ENCODE peak calls at places on chromosomes 7 and 10, in ten cellular contexts. M, O, I, X, Y, Q, J, C, H and K are unnamed samples. For H3K4me1, the result is how much of the 10 kb centered on the place peaks cover.

GRCh38 chr7:23347007-23347681 is 48.0 kb downstream of the MALSU1 start:
- DNase-seq in M (no peak), O (no peak), I (no peak), X (no peak), Y (no peak), Q (no peak), J (peak), C (no peak), H (no peak), K (no peak)

GRCh38 chr7:69640925-69641594 is 42.8 kb downstream of the AUTS2 start:
- DNase-seq in M (no peak), O (no peak), I (no peak), X (no peak), Y (no peak), Q (no peak), J (no peak), C (no peak), H (no peak), K (no peak)

GRCh38 chr7:5677538-5678294 is 103.7 kb downstream of the RNF216 start:
- DNase-seq in M (no peak), O (peak), I (peak), X (peak), Y (peak), Q (peak), J (peak), C (peak), H (no peak), K (peak)

GRCh38 chr7:92119213-92119759 is 15.0 kb downstream of the CYP51A1 start:
- DNase-seq in M (no peak), O (no peak), I (no peak), X (no peak), Y (no peak), Q (no peak), J (no peak), C (no peak), H (no peak), K (no peak)

GRCh38 chr10:132111871-132112341 is 46.2 kb downstream of the JAKMIP3 start:
- DNase-seq in M (peak), O (no peak), I (no peak), X (peak), Y (no peak), Q (peak), J (no peak), C (no peak), H (no peak), K (peak)

GRCh38 chr7:41886906-41887311 is 184.0 kb upstream of the INHBA start:
- DNase-seq in M (peak), O (no peak), I (peak), X (peak), Y (peak), Q (no peak), J (no peak), C (no peak), H (no peak), K (no peak)

GRCh38 chr10:101493249-101493648 is 94.8 kb downstream of the POLL start:
- DNase-seq in M (no peak), O (no peak), I (no peak), X (no peak), Y (no peak), Q (no peak), J (no peak), C (no peak), H (no peak), K (no peak)

GRCh38 chr10:113987805-113988204 is 55.9 kb upstream of the ADRB1 start:
- DNase-seq in M (no peak), O (no peak), I (no peak), X (no peak), Y (no peak), Q (no peak), J (no peak), C (no peak), H (no peak), K (no peak)

GRCh38 chr7:95396136-95397032 is at the start of gene PON3:
- DNase-seq in M (peak), O (peak), I (no peak), X (peak), Y (peak), Q (peak), J (peak), C (no peak), H (peak), K (peak)

GRCh38 chr7:127953966-127954365 is 77.3 kb downstream of the LRRC4 start:
- DNase-seq in M (no peak), O (no peak), I (no peak), X (no peak), Y (no peak), Q (no peak), J (peak), C (no peak), H (no peak), K (no peak)

GRCh38 chr10:132245056-132245455 is 58.3 kb downstream of the DPYSL4 start:
- DNase-seq in M (no peak), O (no peak), I (no peak), X (no peak), Y (no peak), Q (no peak), J (no peak), C (no peak), H (no peak), K (no peak)

GRCh38 chr10:794382-794956 is 105.0 kb upstream of the DIP2C start:
- DNase-seq in M (no peak), O (no peak), I (no peak), X (no peak), Y (no peak), Q (no peak), J (no peak), C (no peak), H (no peak), K (peak)

GRCh38 chr10:112687647-112688046 is 240.6 kb downstream of the VTI1A start:
- DNase-seq in M (no peak), O (peak), I (no peak), X (no peak), Y (no peak), Q (no peak), J (no peak), C (no peak), H (no peak), K (no peak)

GRCh38 chr7:13055732-13056369 is 368.4 kb downstream of the ARL4A start:
- DNase-seq in M (no peak), O (no peak), I (no peak), X (no peak), Y (no peak), Q (no peak), J (peak), C (peak), H (no peak), K (no peak)

GRCh38 chr7:139370301-139370942 is 10.7 kb downstream of the LUC7L2 start:
- DNase-seq in M (no peak), O (no peak), I (no peak), X (no peak), Y (no peak), Q (no peak), J (no peak), C (no peak), H (no peak), K (no peak)

GRCh38 chr7:76329479-76329878 is 27.0 kb downstream of the HSPB1 start:
- DNase-seq in M (no peak), O (no peak), I (no peak), X (no peak), Y (no peak), Q (no peak), J (no peak), C (no peak), H (no peak), K (no peak)

GRCh38 chr7:2109936-2110585 is 122.7 kb downstream of the MAD1L1 start:
- DNase-seq in M (no peak), O (no peak), I (no peak), X (peak), Y (peak), Q (no peak), J (peak), C (peak), H (no peak), K (no peak)

GRCh38 chr10:50275650-50276235 is 24.4 kb upstream of the ASAH2 start:
- DNase-seq in M (no peak), O (peak), I (no peak), X (peak), Y (peak), Q (peak), J (peak), C (peak), H (no peak), K (peak)

GRCh38 chr7:29989257-29989995 is at the start of gene SCRN1:
- DNase-seq in M (peak), O (peak), I (no peak), X (peak), Y (peak), Q (peak), J (peak), C (peak), H (peak), K (peak)

GRCh38 chr7:29479606-29480200 is 83.9 kb upstream of the PRR15 start:
- DNase-seq in M (peak), O (no peak), I (no peak), X (no peak), Y (no peak), Q (no peak), J (no peak), C (no peak), H (no peak), K (no peak)

GRCh38 chr10:20627918-20628499 is 269.1 kb downstream of the NEBL start:
- DNase-seq in M (no peak), O (no peak), I (no peak), X (no peak), Y (no peak), Q (no peak), J (no peak), C (no peak), H (no peak), K (no peak)

GRCh38 chr7:108533712-108534111 is 7.8 kb upstream of the PNPLA8 start:
- DNase-seq in M (no peak), O (no peak), I (no peak), X (no peak), Y (no peak), Q (no peak), J (no peak), C (no peak), H (no peak), K (no peak)

DNA sequence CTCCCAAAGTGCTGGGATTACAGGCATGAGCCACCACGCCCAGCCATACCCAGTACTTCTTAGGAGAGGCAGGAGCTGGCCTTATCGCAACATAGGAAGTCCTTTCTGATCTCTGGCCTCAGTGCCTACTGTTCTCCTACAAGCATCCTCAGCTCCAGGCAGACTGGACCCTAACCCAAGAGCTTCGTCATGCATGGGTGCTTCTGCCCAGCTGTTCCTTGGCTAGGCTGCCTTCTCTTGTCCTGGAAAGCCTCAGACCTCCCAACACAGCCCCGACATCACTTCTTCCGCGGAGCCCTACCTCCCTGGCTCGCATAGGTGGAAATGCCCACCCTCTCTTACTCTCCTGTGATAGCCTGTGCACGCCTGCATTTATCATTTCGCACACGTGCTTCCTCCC is 15.8 kb downstream of the BCL7B start:
- DNase-seq in M (no peak), O (no peak), I (no peak), X (no peak), Y (no peak), Q (no peak), J (no peak), C (no peak), H (no peak), K (no peak)
- H3K4me3 ChIP-seq in M (no peak), O (no peak), I (no peak), X (no peak), Y (no peak), Q (no peak), J (no peak), C (no peak), H (no peak), K (no peak)

GRCh38 chr7:113216038-113216437 is 97.7 kb upstream of the SMIM30 start:
- DNase-seq in M (no peak), O (no peak), I (no peak), X (no peak), Y (no peak), Q (no peak), J (no peak), C (no peak), H (no peak), K (no peak)
- H3K4me1 ChIP-seq in M (under half), O (under half), I (under half), X (under half), Y (under half), Q (under half), J (under half), C (under half), H (under half), K (under half)

GRCh38 chr10:96697026-96697425 is 23.3 kb downstream of the PIK3AP1 start:
- DNase-seq in M (no peak), O (no peak), I (no peak), X (no peak), Y (no peak), Q (no peak), J (no peak), C (no peak), H (no peak), K (no peak)

GRCh38 chr10:96699613-96700012 is 20.7 kb downstream of the PIK3AP1 start:
- DNase-seq in M (no peak), O (no peak), I (no peak), X (no peak), Y (no peak), Q (no peak), J (no peak), C (no peak), H (no peak), K (no peak)

GRCh38 chr10:96695366-96695765 is 24.9 kb downstream of the PIK3AP1 start:
- DNase-seq in M (no peak), O (no peak), I (no peak), X (no peak), Y (no peak), Q (no peak), J (no peak), C (no peak), H (peak), K (no peak)

GRCh38 chr10:96695975-96696634 is 24.2 kb downstream of the PIK3AP1 start:
- DNase-seq in M (no peak), O (no peak), I (no peak), X (no peak), Y (no peak), Q (no peak), J (no peak), C (no peak), H (no peak), K (no peak)

GRCh38 chr10:96697438-96697837 is 22.9 kb downstream of the PIK3AP1 start:
- DNase-seq in M (no peak), O (no peak), I (no peak), X (no peak), Y (no peak), Q (no peak), J (no peak), C (no peak), H (no peak), K (no peak)
- H3K4me3 ChIP-seq in M (no peak), O (no peak), I (no peak), X (no peak), Y (no peak), Q (no peak), J (no peak), C (no peak), H (no peak), K (no peak)

DNA sequence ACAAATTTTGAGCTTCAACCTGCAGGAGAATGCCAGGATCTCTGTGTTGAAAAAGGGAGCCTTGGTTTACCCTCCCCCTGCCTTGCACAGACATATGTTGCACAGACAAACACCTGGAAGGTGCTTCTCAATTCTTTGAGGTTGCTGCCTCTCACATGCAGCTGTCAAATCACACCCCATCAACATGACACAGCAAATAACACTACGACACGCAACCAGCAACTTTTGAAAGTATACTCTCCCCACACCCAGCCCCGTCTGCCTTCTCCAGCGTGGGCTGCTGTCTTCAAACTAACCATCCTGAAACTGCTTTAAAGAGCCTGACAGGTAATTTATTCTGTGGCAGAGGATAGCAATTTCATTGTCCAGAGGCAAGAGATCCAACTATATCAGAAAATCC is 136.1 kb downstream of the PLXNA4 start:
- DNase-seq in M (no peak), O (no peak), I (no peak), X (no peak), Y (no peak), Q (no peak), J (no peak), C (no peak), H (no peak), K (no peak)
- H3K4me1 ChIP-seq in M (under half), O (under half), I (under half), X (under half), Y (under half), Q (under half), J (under half), C (under half), H (half or more), K (under half)

GRCh38 chr10:62020362-62020730 is 118.8 kb downstream of the ARID5B start:
- DNase-seq in M (no peak), O (no peak), I (no peak), X (no peak), Y (no peak), Q (no peak), J (no peak), C (no peak), H (no peak), K (no peak)

GRCh38 chr10:62017141-62017870 is 115.8 kb downstream of the ARID5B start:
- DNase-seq in M (no peak), O (no peak), I (no peak), X (no peak), Y (no peak), Q (no peak), J (no peak), C (no peak), H (no peak), K (no peak)

GRCh38 chr10:62019685-62020361 is 118.3 kb downstream of the ARID5B start:
- DNase-seq in M (no peak), O (no peak), I (no peak), X (no peak), Y (no peak), Q (no peak), J (peak), C (no peak), H (no peak), K (no peak)

GRCh38 chr10:62018141-62018911 is 116.8 kb downstream of the ARID5B start:
- DNase-seq in M (no peak), O (no peak), I (no peak), X (peak), Y (no peak), Q (no peak), J (no peak), C (peak), H (no peak), K (no peak)

DNA sequence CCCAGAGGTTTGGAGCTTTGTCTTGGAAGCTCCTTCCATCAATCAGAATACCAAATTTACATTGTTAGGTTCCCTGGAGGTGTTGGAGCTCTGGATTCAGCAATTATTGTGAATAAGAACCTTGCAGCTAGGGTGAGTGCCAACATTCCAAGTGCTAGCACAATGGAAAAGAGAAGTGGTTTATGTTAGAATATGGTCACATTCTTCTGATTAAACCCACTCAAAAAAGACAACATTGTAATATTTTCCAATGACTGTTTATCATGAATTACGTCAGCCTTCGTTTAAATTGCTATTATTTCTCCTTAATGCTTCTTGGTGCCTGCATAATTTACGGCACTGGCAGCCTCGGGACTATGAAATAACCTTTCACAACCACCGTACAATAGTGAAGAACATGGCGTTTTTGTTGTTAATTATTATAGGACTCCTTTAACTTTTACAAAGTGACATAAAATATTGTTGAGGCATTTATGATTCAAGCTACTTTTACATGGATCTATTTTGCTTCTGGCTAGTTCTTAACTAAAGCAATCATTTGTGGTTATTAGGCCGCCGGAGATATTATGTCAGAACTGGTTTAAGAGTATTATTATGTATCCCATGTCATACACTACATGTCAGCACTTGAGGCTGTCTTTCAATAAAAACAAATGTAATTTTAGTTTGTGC is 117.7 kb downstream of the ARID5B start:
- DNase-seq in M (no peak), O (no peak), I (no peak), X (no peak), Y (no peak), Q (no peak), J (peak), C (no peak), H (no peak), K (no peak)
- H3K4me3 ChIP-seq in M (no peak), O (no peak), I (no peak), X (no peak), Y (no peak), Q (no peak), J (no peak), C (no peak), H (no peak), K (no peak)